ENCODE peak calls at places on chromosomes 2 and 18, in four cellular contexts. D, Q, I and C are unnamed samples.

GRCh38 chr18:24659837-24660720 is 199.6 kb downstream of the HRH4 start:
- DNase-seq in D (peak; percentile 6), Q (peak; percentile 43), I (peak; percentile 22), C (peak; percentile 17)

GRCh38 chr18:9965711-9966624 is 52.2 kb downstream of the VAPA start:
- DNase-seq in D (no peak), Q (no peak), I (no peak), C (no peak)

GRCh38 chr18:34631567-34631966 is 78.5 kb upstream of the DTNA start:
- DNase-seq in D (peak; percentile 64), Q (no peak), I (no peak), C (no peak)

GRCh38 chr2:8636041-8636491 is 45.8 kb upstream of the ID2 start:
- DNase-seq in D (no peak), Q (no peak), I (no peak), C (no peak)

GRCh38 chr2:129757915-129758421 is 221.5 kb upstream of the RAB6C start:
- DNase-seq in D (no peak), Q (no peak), I (no peak), C (no peak)

GRCh38 chr2:158199928-158200650 is 98.4 kb downstream of the UPP2 start:
- DNase-seq in D (no peak), Q (no peak), I (no peak), C (no peak)

GRCh38 chr2:8800821-8801220 is 36.6 kb downstream of the KIDINS220 start:
- DNase-seq in D (no peak), Q (no peak), I (no peak), C (no peak)

GRCh38 chr2:119697290-119698013 is 18.5 kb downstream of the TMEM177 start:
- DNase-seq in D (no peak), Q (no peak), I (no peak), C (no peak)

GRCh38 chr2:152907046-152907445 is 188.6 kb downstream of the ARL6IP6 start:
- DNase-seq in D (no peak), Q (no peak), I (no peak), C (no peak)

GRCh38 chr18:62447652-62448051 is 75.2 kb upstream of the ZCCHC2 start:
- DNase-seq in D (no peak), Q (no peak), I (no peak), C (no peak)

GRCh38 chr2:213316001-213316735 is 31.9 kb downstream of the SPAG16 start:
- DNase-seq in D (no peak), Q (no peak), I (no peak), C (no peak)

GRCh38 chr18:79583984-79584401 is 95.6 kb upstream of the CTDP1 start:
- DNase-seq in D (no peak), Q (no peak), I (no peak), C (no peak)

GRCh38 chr2:48540237-48540935 is 10.4 kb downstream of the STON1 start:
- DNase-seq in D (no peak), Q (no peak), I (no peak), C (no peak)

GRCh38 chr2:60555794-60556161 is 2.3 kb upstream of the BCL11A start:
- DNase-seq in D (no peak), Q (no peak), I (no peak), C (no peak)

GRCh38 chr2:107811376-107811775 is 15.3 kb upstream of the RGPD4 start:
- DNase-seq in D (peak; percentile 24), Q (no peak), I (no peak), C (no peak)

GRCh38 chr18:35378206-35378795 is 1.2 kb upstream of the ZNF396 start:
- DNase-seq in D (no peak), Q (no peak), I (peak; percentile 36), C (no peak)

GRCh38 chr2:74333175-74333574 is 10.0 kb downstream of the SLC4A5 start:
- DNase-seq in D (peak; percentile 34), Q (peak; percentile 7), I (peak; percentile 44), C (no peak)

GRCh38 chr2:96860065-96861029 is 2.5 kb upstream of the ANKRD39 start:
- DNase-seq in D (no peak), Q (peak; percentile 41), I (no peak), C (peak; percentile 63)

GRCh38 chr2:6975988-6976387 is 58.8 kb downstream of the RNF144A start:
- DNase-seq in D (no peak), Q (no peak), I (no peak), C (no peak)

GRCh38 chr2:62306751-62307468 is 111.0 kb downstream of the B3GNT2 start:
- DNase-seq in D (no peak), Q (peak; percentile 75), I (no peak), C (peak; percentile 54)

GRCh38 chr18:8747440-8747937 is 42.1 kb downstream of the MTCL1 start:
- DNase-seq in D (no peak), Q (no peak), I (peak; percentile 59), C (no peak)

GRCh38 chr2:16215892-16216554 is 275.7 kb downstream of the MYCN start:
- DNase-seq in D (no peak), Q (no peak), I (no peak), C (no peak)

GRCh38 chr2:179059026-179059680 is 9.2 kb upstream of the CCDC141 start:
- DNase-seq in D (no peak), Q (no peak), I (no peak), C (no peak)